ENCODE peak calls at places on chromosomes 3 and 15, in seven cellular contexts. One of them, this sample, is unnamed.

GRCh38 chr3:50610181-50610971 is 1.2 kb downstream of the CISH start:
- DNase-seq in IMR-90: no peak
- DNase-seq in astrocyte: no peak
- DNase-seq in GM13976: no peak
- DNase-seq in left lung: no peak
- DNase-seq in GM13977: no peak
- DNase-seq in brain microvascular endothelial cell: no peak
- DNase-seq in this sample: no peak

GRCh38 chr3:177977381-177978158 is 558.7 kb upstream of the KCNMB2 start:
- DNase-seq in GM13976: no peak
- DNase-seq in IMR-90: peak
- DNase-seq in left lung: no peak
- DNase-seq in GM13977: no peak
- DNase-seq in astrocyte: peak
- DNase-seq in brain microvascular endothelial cell: peak
- DNase-seq in this sample: peak

GRCh38 chr3:89955141-89955540 is 847.7 kb downstream of the EPHA3 start:
- DNase-seq in brain microvascular endothelial cell: no peak
- DNase-seq in GM13976: no peak
- DNase-seq in IMR-90: no peak
- DNase-seq in GM13977: no peak
- DNase-seq in left lung: no peak
- DNase-seq in astrocyte: no peak
- DNase-seq in this sample: no peak

GRCh38 chr3:141077631-141078030 is 26.5 kb downstream of the SPSB4 start:
- DNase-seq in GM13977: no peak
- DNase-seq in astrocyte: no peak
- DNase-seq in GM13976: no peak
- DNase-seq in left lung: no peak
- DNase-seq in brain microvascular endothelial cell: no peak
- DNase-seq in IMR-90: no peak
- DNase-seq in this sample: no peak

GRCh38 chr3:186283651-186284445 is 78.2 kb downstream of the DGKG start:
- DNase-seq in GM13976: no peak
- DNase-seq in astrocyte: peak
- DNase-seq in IMR-90: peak
- DNase-seq in GM13977: no peak
- DNase-seq in brain microvascular endothelial cell: peak
- DNase-seq in left lung: no peak
- DNase-seq in this sample: no peak

GRCh38 chr3:152176998-152177397 is 91.7 kb upstream of the MBNL1 start:
- DNase-seq in astrocyte: peak
- DNase-seq in IMR-90: no peak
- DNase-seq in GM13976: no peak
- DNase-seq in GM13977: no peak
- DNase-seq in left lung: no peak
- DNase-seq in brain microvascular endothelial cell: no peak
- DNase-seq in this sample: no peak

GRCh38 chr3:178084938-178085816 is 451.1 kb upstream of the KCNMB2 start:
- DNase-seq in IMR-90: peak
- DNase-seq in astrocyte: peak
- DNase-seq in GM13976: no peak
- DNase-seq in brain microvascular endothelial cell: peak
- DNase-seq in left lung: peak
- DNase-seq in GM13977: no peak
- DNase-seq in this sample: no peak

GRCh38 chr3:184110316-184110725 is 13.5 kb downstream of the HTR3E start:
- DNase-seq in GM13976: no peak
- DNase-seq in IMR-90: peak
- DNase-seq in brain microvascular endothelial cell: peak
- DNase-seq in left lung: no peak
- DNase-seq in GM13977: no peak
- DNase-seq in astrocyte: peak
- DNase-seq in this sample: no peak

GRCh38 chr15:88918738-88919137 is 5.6 kb upstream of the MFGE8 start:
- DNase-seq in astrocyte: peak
- DNase-seq in GM13976: peak
- DNase-seq in GM13977: no peak
- DNase-seq in left lung: no peak
- DNase-seq in IMR-90: peak
- DNase-seq in brain microvascular endothelial cell: peak
- DNase-seq in this sample: peak

GRCh38 chr3:161354554-161354953 is 16.8 kb downstream of the SPTSSB start:
- DNase-seq in GM13977: no peak
- DNase-seq in brain microvascular endothelial cell: no peak
- DNase-seq in GM13976: no peak
- DNase-seq in IMR-90: no peak
- DNase-seq in left lung: no peak
- DNase-seq in astrocyte: no peak
- DNase-seq in this sample: no peak

GRCh38 chr3:119619094-119619493 is 21.4 kb downstream of the PLA1A start:
- DNase-seq in GM13976: no peak
- DNase-seq in GM13977: no peak
- DNase-seq in left lung: no peak
- DNase-seq in IMR-90: no peak
- DNase-seq in astrocyte: no peak
- DNase-seq in brain microvascular endothelial cell: no peak
- DNase-seq in this sample: peak

GRCh38 chr15:87212041-87212440 is 1044.5 kb downstream of the NTRK3 start:
- DNase-seq in GM13976: no peak
- DNase-seq in brain microvascular endothelial cell: no peak
- DNase-seq in left lung: no peak
- DNase-seq in astrocyte: peak
- DNase-seq in IMR-90: no peak
- DNase-seq in GM13977: no peak
- DNase-seq in this sample: no peak

GRCh38 chr15:99630607-99631131 is 64.9 kb downstream of the MEF2A start:
- DNase-seq in IMR-90: no peak
- DNase-seq in brain microvascular endothelial cell: no peak
- DNase-seq in GM13976: no peak
- DNase-seq in astrocyte: no peak
- DNase-seq in left lung: no peak
- DNase-seq in GM13977: no peak
- DNase-seq in this sample: no peak

GRCh38 chr3:184262166-184262926 is 993 bp upstream of the CAMK2N2 start:
- DNase-seq in brain microvascular endothelial cell: no peak
- DNase-seq in left lung: no peak
- DNase-seq in GM13976: no peak
- DNase-seq in IMR-90: peak
- DNase-seq in GM13977: no peak
- DNase-seq in astrocyte: no peak
- DNase-seq in this sample: no peak

GRCh38 chr3:132001036-132001435 is 33.8 kb downstream of the CPNE4 start:
- DNase-seq in GM13977: no peak
- DNase-seq in IMR-90: no peak
- DNase-seq in astrocyte: no peak
- DNase-seq in GM13976: no peak
- DNase-seq in left lung: no peak
- DNase-seq in brain microvascular endothelial cell: no peak
- DNase-seq in this sample: no peak

GRCh38 chr15:39710681-39711080 is 72.0 kb downstream of the FSIP1 start:
- DNase-seq in brain microvascular endothelial cell: no peak
- DNase-seq in astrocyte: peak
- DNase-seq in GM13976: no peak
- DNase-seq in IMR-90: no peak
- DNase-seq in left lung: no peak
- DNase-seq in GM13977: no peak
- DNase-seq in this sample: no peak

GRCh38 chr15:36887214-36888017 is 212.9 kb downstream of the MEIS2 start:
- DNase-seq in GM13977: peak
- DNase-seq in brain microvascular endothelial cell: no peak
- DNase-seq in astrocyte: peak
- DNase-seq in left lung: peak
- DNase-seq in IMR-90: no peak
- DNase-seq in GM13976: no peak
- DNase-seq in this sample: no peak

DNA sequence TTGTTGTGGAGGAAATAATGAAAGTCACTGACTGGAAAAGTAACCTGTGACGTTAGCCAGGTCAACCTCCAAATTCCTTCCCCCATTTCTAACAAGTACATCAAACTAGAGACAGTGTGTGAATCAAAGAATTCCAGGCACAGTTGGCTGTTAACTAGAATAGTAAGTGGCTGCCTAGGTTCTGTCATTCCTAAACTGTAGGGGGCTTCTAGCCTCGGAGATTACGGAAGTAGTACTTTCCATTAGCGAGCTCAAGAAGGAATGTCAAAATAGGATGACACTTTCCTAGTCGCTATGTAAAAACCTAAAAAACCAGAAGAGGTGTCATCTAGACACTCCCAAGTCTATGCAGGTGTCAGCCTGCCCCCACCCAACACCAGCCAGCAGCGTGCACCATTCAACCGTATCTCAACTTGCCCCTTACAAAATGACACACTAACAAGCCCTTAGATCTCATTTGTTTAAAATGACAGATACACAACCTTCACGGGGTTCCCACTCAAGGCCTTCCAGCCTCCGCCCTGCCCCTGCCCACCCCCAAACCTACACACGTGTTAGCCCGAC is 910 bp downstream of the INO80 start:
- DNase-seq in astrocyte: peak
- DNase-seq in GM13976: peak
- DNase-seq in GM13977: peak
- DNase-seq in IMR-90: peak
- DNase-seq in brain microvascular endothelial cell: peak
- DNase-seq in left lung: no peak
- DNase-seq in this sample: peak
- TF ChIP-seq CTCF in astrocyte: peak
- TF ChIP-seq CTCF in GM13976: no peak
- TF ChIP-seq CTCF in GM13977: no peak
- TF ChIP-seq CTCF in IMR-90: peak
- TF ChIP-seq CTCF in brain microvascular endothelial cell: peak
- TF ChIP-seq CTCF in left lung: no peak
- TF ChIP-seq CTCF in this sample: no peak

GRCh38 chr15:67433495-67434099 is 87.3 kb upstream of the C15orf61 start:
- DNase-seq in brain microvascular endothelial cell: peak
- DNase-seq in astrocyte: peak
- DNase-seq in GM13977: peak
- DNase-seq in IMR-90: peak
- DNase-seq in GM13976: peak
- DNase-seq in left lung: no peak
- DNase-seq in this sample: peak
- TF ChIP-seq CTCF in brain microvascular endothelial cell: peak
- TF ChIP-seq CTCF in astrocyte: peak
- TF ChIP-seq CTCF in GM13977: peak
- TF ChIP-seq CTCF in IMR-90: peak
- TF ChIP-seq CTCF in GM13976: peak
- TF ChIP-seq CTCF in left lung: peak
- TF ChIP-seq CTCF in this sample: peak

DNA sequence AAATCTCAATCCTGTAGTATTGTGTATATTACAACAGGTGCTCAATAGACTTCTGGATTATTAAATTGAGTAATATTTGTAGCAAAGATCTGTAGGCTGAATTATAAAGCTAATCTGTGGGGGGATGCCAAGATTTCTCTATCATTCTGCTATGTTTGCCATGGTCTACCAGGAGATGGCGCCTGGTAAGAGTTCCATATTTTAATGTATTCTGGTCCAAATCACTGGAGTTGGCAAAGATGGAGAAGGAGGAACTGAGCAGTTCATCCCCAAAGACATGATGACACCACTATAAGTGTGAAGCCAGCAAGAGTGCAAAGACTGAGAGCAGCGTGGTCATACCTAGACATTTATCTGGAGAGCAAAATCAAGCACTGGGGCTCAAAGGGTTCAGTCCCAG is 340.8 kb upstream of the TPRG1 start:
- DNase-seq in left lung: no peak
- DNase-seq in GM13976: no peak
- DNase-seq in IMR-90: no peak
- DNase-seq in brain microvascular endothelial cell: no peak
- DNase-seq in astrocyte: no peak
- DNase-seq in GM13977: no peak
- DNase-seq in this sample: no peak
- TF ChIP-seq CTCF in left lung: no peak
- TF ChIP-seq CTCF in GM13976: no peak
- TF ChIP-seq CTCF in IMR-90: peak
- TF ChIP-seq CTCF in brain microvascular endothelial cell: peak
- TF ChIP-seq CTCF in astrocyte: peak
- TF ChIP-seq CTCF in GM13977: peak
- TF ChIP-seq CTCF in this sample: no peak

GRCh38 chr3:60133269-60133877 is 1083.5 kb upstream of the CFAP20DC start:
- DNase-seq in GM13977: no peak
- DNase-seq in brain microvascular endothelial cell: no peak
- DNase-seq in IMR-90: no peak
- DNase-seq in left lung: no peak
- DNase-seq in astrocyte: no peak
- DNase-seq in GM13976: no peak
- DNase-seq in this sample: no peak

GRCh38 chr3:60135474-60135873 is 1085.6 kb upstream of the CFAP20DC start:
- DNase-seq in brain microvascular endothelial cell: no peak
- DNase-seq in IMR-90: no peak
- DNase-seq in GM13976: no peak
- DNase-seq in left lung: no peak
- DNase-seq in GM13977: no peak
- DNase-seq in astrocyte: no peak
- DNase-seq in this sample: no peak

GRCh38 chr3:60140160-60140559 is 1090.3 kb upstream of the CFAP20DC start:
- DNase-seq in astrocyte: no peak
- DNase-seq in IMR-90: no peak
- DNase-seq in GM13976: no peak
- DNase-seq in GM13977: no peak
- DNase-seq in left lung: no peak
- DNase-seq in brain microvascular endothelial cell: no peak
- DNase-seq in this sample: no peak

GRCh38 chr3:60131607-60132006 is 1081.8 kb upstream of the CFAP20DC start:
- DNase-seq in left lung: no peak
- DNase-seq in brain microvascular endothelial cell: no peak
- DNase-seq in GM13977: no peak
- DNase-seq in astrocyte: no peak
- DNase-seq in IMR-90: no peak
- DNase-seq in GM13976: no peak
- DNase-seq in this sample: no peak

DNA sequence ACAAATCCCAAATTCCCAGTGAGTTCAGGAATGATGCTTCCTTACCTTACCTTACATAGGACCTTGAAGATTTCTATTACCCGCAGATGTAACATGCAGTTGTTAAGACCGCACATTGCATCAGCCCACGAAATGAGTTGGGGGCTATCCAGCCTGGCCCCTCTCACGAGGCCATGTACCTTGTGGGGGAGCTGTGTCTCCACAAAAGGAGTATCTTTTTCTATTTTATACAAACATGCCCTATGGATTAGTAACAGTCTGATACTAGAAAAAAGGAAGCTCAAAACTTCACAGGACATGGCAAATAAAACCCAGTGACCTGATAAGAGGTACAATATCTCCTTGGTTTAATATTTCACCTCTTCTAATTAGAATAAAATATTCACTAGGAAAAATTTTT is 1086.8 kb upstream of the CFAP20DC start:
- DNase-seq in left lung: no peak
- DNase-seq in GM13977: no peak
- DNase-seq in GM13976: no peak
- DNase-seq in brain microvascular endothelial cell: no peak
- DNase-seq in astrocyte: no peak
- DNase-seq in IMR-90: no peak
- DNase-seq in this sample: no peak
- TF ChIP-seq CTCF in left lung: no peak
- TF ChIP-seq CTCF in GM13977: no peak
- TF ChIP-seq CTCF in GM13976: no peak
- TF ChIP-seq CTCF in brain microvascular endothelial cell: no peak
- TF ChIP-seq CTCF in astrocyte: no peak
- TF ChIP-seq CTCF in IMR-90: no peak
- TF ChIP-seq CTCF in this sample: no peak